ENCODE peak calls at places on chromosomes 5 and 9, in ten cellular contexts. V is HepG2, J is transverse colon, N is right lobe of liver, Q is ovary, G is IMR-90, B is tibial nerve, L is breast epithelium, O is stomach, D is gastrocnemius medialis. R is an unnamed sample. For H3K27me3, the result is how much of the 10 kb centered on the place peaks cover.

GRCh38 chr5:440413-441180 is 2.4 kb upstream of the EXOC3 start:
- DNase-seq in G (no peak), N (no peak), O (no peak), V (no peak), B (no peak), D (no peak), J (peak), L (no peak), Q (no peak), R (no peak)

GRCh38 chr5:146796911-146797310 is 81.6 kb downstream of the PPP2R2B start:
- DNase-seq in O (no peak), J (no peak), D (no peak), N (no peak), V (no peak), G (no peak), L (no peak), B (no peak), Q (no peak), R (no peak)

GRCh38 chr5:39283231-39283818 is 64.0 kb upstream of the FYB1 start:
- DNase-seq in J (peak), N (no peak), B (no peak), Q (no peak), G (peak), O (no peak), D (peak), V (peak), L (no peak), R (peak)

GRCh38 chr5:98927988-98928801 is 612 bp downstream of the CHD1 start:
- DNase-seq in B (peak), J (peak), V (peak), D (peak), G (peak), L (peak), Q (peak), O (peak), N (peak), R (peak)

GRCh38 chr9:111900934-111901612 is 4.5 kb downstream of the UGCG start:
- DNase-seq in D (no peak), O (no peak), B (no peak), J (no peak), V (no peak), N (no peak), L (no peak), Q (no peak), G (no peak), R (no peak)

GRCh38 chr9:88278036-88278435 is 110.2 kb upstream of the SPIN1 start:
- DNase-seq in J (no peak), G (no peak), V (no peak), O (no peak), N (no peak), Q (no peak), B (no peak), D (no peak), L (no peak), R (no peak)

GRCh38 chr9:93612796-93613154 is 36.4 kb downstream of the PHF2 start:
- DNase-seq in J (no peak), N (no peak), D (no peak), Q (no peak), O (no peak), L (no peak), G (no peak), B (no peak), V (no peak), R (no peak)

GRCh38 chr9:131732061-131732526 is 7.8 kb downstream of the RAPGEF1 start:
- DNase-seq in L (no peak), B (no peak), G (peak), V (peak), O (no peak), Q (no peak), J (peak), N (peak), D (peak), R (peak)

GRCh38 chr9:122393284-122393983 is 22.6 kb downstream of the PTGS1 start:
- DNase-seq in L (no peak), O (no peak), N (no peak), B (no peak), V (no peak), Q (no peak), J (no peak), D (no peak), G (no peak), R (no peak)

GRCh38 chr9:29556317-29556716 is 1983.0 kb upstream of the C9orf72 start:
- DNase-seq in G (no peak), D (no peak), V (no peak), Q (no peak), L (no peak), J (no peak), N (no peak), B (no peak), O (no peak), R (no peak)

GRCh38 chr9:3525088-3525835 is 539 bp downstream of the RFX3 start:
- DNase-seq in G (no peak), J (no peak), B (no peak), N (peak), L (no peak), Q (peak), D (no peak), V (no peak), O (no peak), R (peak)

GRCh38 chr9:88052446-88052845 is 78.1 kb upstream of the CDK20 start:
- DNase-seq in L (no peak), O (no peak), V (no peak), G (no peak), B (no peak), D (no peak), J (no peak), N (no peak), Q (no peak), R (peak)

GRCh38 chr9:128927731-128928411 is 7.1 kb downstream of the PHYHD1 start:
- DNase-seq in G (peak), V (no peak), O (peak), Q (peak), L (peak), J (peak), D (no peak), B (no peak), N (peak), R (peak)

GRCh38 chr9:120331913-120332312 is 248.1 kb downstream of the CDK5RAP2 start:
- DNase-seq in G (no peak), D (no peak), V (no peak), J (no peak), N (no peak), O (no peak), Q (no peak), L (no peak), B (no peak), R (no peak)

GRCh38 chr9:116576386-116576785 is 110.7 kb upstream of the TRIM32 start:
- DNase-seq in V (no peak), G (no peak), D (no peak), O (no peak), B (no peak), L (no peak), N (no peak), J (no peak), Q (no peak), R (no peak)

GRCh38 chr9:134185536-134186011 is 21.2 kb upstream of the RNU6ATAC start:
- DNase-seq in N (peak), D (no peak), J (no peak), V (no peak), G (no peak), B (no peak), Q (peak), O (no peak), L (no peak), R (peak)

GRCh38 chr9:116099821-116100220 is 53.8 kb upstream of the PAPPA start:
- DNase-seq in V (no peak), G (peak), O (no peak), L (no peak), J (no peak), N (no peak), B (no peak), D (no peak), Q (no peak), R (no peak)

GRCh38 chr5:7856855-7857254 is 5.9 kb upstream of the CFAP90 start:
- DNase-seq in Q (no peak), O (no peak), J (peak), N (no peak), D (no peak), V (peak), B (no peak), L (no peak), G (peak), R (no peak)

GRCh38 chr9:76691761-76692313 is 72.4 kb upstream of the PCA3 start:
- DNase-seq in Q (no peak), V (no peak), D (no peak), L (no peak), N (no peak), O (no peak), B (no peak), G (no peak), J (peak), R (no peak)

GRCh38 chr5:137616046-137616445 is 116.9 kb upstream of the SPOCK1 start:
- DNase-seq in Q (no peak), V (no peak), G (no peak), B (no peak), N (no peak), J (no peak), D (no peak), O (no peak), L (no peak), R (peak)

GRCh38 chr9:16138961-16139441 is 586.2 kb downstream of the CCDC171 start:
- DNase-seq in B (peak), O (no peak), N (no peak), G (peak), D (no peak), Q (peak), J (no peak), L (peak), V (no peak), R (no peak)

GRCh38 chr5:107337281-107337680 is 333.5 kb downstream of the EFNA5 start:
- DNase-seq in L (no peak), D (no peak), J (peak), B (no peak), O (no peak), G (no peak), N (no peak), V (no peak), Q (no peak), R (no peak)

GRCh38 chr5:147898875-147899401 is 7.4 kb downstream of the C5orf46 start:
- DNase-seq in J (no peak), Q (no peak), O (no peak), V (no peak), N (no peak), D (no peak), G (peak), B (no peak), L (no peak), R (no peak)

GRCh38 chr5:115109388-115109787 is 60.3 kb downstream of the TRIM36 start:
- DNase-seq in Q (no peak), O (no peak), G (no peak), J (no peak), D (no peak), N (no peak), L (no peak), B (no peak), V (no peak), R (no peak)

GRCh38 chr5:158390556-158390955 is 531.6 kb upstream of the CLINT1 start:
- DNase-seq in J (no peak), O (no peak), L (no peak), N (no peak), B (no peak), V (no peak), G (peak), D (no peak), Q (no peak), R (no peak)
- TF ChIP-seq POLR2A in J (no peak), O (no peak), L (no peak), N (no peak), B (no peak), V (no peak), G (no peak), D (no peak), Q (no peak), R (no peak)

GRCh38 chr5:139904566-139905400 is 109.2 kb downstream of the PSD2 start:
- DNase-seq in D (no peak), V (no peak), Q (peak), B (no peak), O (no peak), J (no peak), N (no peak), L (no peak), G (no peak), R (peak)

GRCh38 chr5:139901971-139902370 is 106.4 kb downstream of the PSD2 start:
- DNase-seq in N (no peak), B (no peak), J (no peak), L (no peak), O (no peak), D (no peak), G (no peak), Q (no peak), V (no peak), R (no peak)

GRCh38 chr5:139903450-139903804 is 107.8 kb downstream of the PSD2 start:
- DNase-seq in J (no peak), G (no peak), Q (no peak), V (no peak), O (no peak), L (no peak), N (no peak), D (no peak), B (no peak), R (no peak)

GRCh38 chr5:139905401-139905800 is 109.8 kb downstream of the PSD2 start:
- DNase-seq in G (no peak), V (no peak), Q (peak), D (no peak), N (no peak), O (no peak), L (no peak), B (no peak), J (no peak), R (no peak)

DNA sequence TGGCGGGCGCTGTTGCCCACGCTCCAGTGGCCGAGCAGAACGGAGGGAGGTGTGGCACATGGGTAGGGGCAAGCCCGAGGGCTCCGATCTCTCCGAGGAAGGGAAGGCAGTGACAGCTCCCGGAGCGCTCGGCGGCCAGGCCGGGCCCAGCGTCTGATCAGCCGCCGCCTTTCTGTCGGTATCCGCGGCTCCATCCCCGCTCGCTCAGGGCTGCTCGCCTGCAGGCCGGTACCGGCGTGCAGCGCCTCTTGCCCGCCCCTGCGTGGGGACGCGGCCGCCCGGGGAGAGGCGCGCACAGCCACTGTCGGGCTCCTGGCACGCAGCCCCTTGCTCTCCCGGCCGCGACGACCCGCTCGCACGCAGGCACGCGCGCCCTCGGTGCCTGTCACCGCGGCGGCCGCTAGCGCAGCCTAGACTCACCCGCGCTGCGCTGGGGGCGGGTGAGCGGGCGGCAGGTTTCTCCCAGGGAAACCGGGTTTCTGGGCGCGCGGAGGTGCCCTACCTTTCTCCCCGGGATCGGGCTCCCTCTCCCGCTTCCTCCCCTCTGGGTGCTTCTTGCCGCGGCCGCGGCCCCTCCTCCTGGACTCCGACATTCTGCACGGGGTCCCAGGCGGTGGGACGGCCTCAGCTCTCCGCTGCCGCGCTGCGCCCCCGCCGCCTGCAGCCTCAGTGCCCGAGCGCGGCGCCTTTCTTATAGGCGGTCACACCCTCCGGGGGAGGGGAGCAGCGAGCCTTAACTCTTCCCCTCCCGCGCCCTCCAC is 108.4 kb downstream of the PSD2 start:
- DNase-seq in J (no peak), L (no peak), V (no peak), N (no peak), O (no peak), D (no peak), Q (peak), G (no peak), B (no peak), R (peak)
- H3K27me3 ChIP-seq in J (half or more), L (under half), V (under half), N (under half), O (under half), D (under half), Q (under half), G (half or more), B (under half), R (under half)

GRCh38 chr5:68550031-68550430 is 334.5 kb downstream of the PIK3R1 start:
- DNase-seq in L (no peak), N (no peak), B (no peak), V (no peak), Q (no peak), G (no peak), D (no peak), O (no peak), J (no peak), R (no peak)

GRCh38 chr5:68547049-68547448 is 331.5 kb downstream of the PIK3R1 start:
- DNase-seq in G (no peak), N (no peak), D (no peak), Q (no peak), B (no peak), V (no peak), L (no peak), O (no peak), J (no peak), R (no peak)

GRCh38 chr5:68547621-68548020 is 332.1 kb downstream of the PIK3R1 start:
- DNase-seq in V (no peak), D (no peak), G (peak), L (no peak), O (no peak), J (no peak), Q (no peak), B (no peak), N (no peak), R (no peak)

GRCh38 chr5:68545636-68546325 is 330.2 kb downstream of the PIK3R1 start:
- DNase-seq in L (no peak), J (no peak), O (no peak), Q (no peak), D (no peak), V (no peak), N (no peak), G (no peak), B (no peak), R (no peak)

GRCh38 chr5:68548959-68549676 is 333.6 kb downstream of the PIK3R1 start:
- DNase-seq in O (no peak), G (peak), N (no peak), V (peak), J (no peak), B (no peak), L (no peak), D (no peak), Q (no peak), R (no peak)
- H3K27ac ChIP-seq in O (no peak), G (peak), N (no peak), V (no peak), J (no peak), B (no peak), L (no peak), D (no peak), Q (no peak), R (no peak)

GRCh38 chr9:4662108-4662988 is at the start of gene PLPP6:
- DNase-seq in B (peak), D (peak), Q (peak), J (peak), G (peak), N (peak), L (peak), O (peak), V (peak), R (peak)
- TF ChIP-seq POLR2A in B (peak), D (peak), Q (peak), J (peak), G (peak), N (peak), L (peak), O (no peak), V (peak), R (peak)

GRCh38 chr5:172637740-172638139 is 3.3 kb upstream of the NEURL1B start:
- DNase-seq in O (no peak), N (no peak), L (no peak), Q (no peak), G (no peak), V (no peak), D (no peak), B (no peak), J (peak), R (no peak)
- H3K27me3 ChIP-seq in O (under half), N (under half), L (under half), Q (under half), G (under half), V (under half), D (under half), B (under half), J (under half), R (under half)

GRCh38 chr9:129987047-129987446 is 55.9 kb downstream of the FNBP1 start:
- DNase-seq in V (no peak), O (no peak), Q (no peak), J (no peak), G (peak), D (no peak), L (no peak), N (no peak), B (no peak), R (no peak)
- H3K27ac ChIP-seq in V (no peak), O (no peak), Q (no peak), J (peak), G (no peak), D (peak), L (no peak), N (no peak), B (peak), R (no peak)

DNA sequence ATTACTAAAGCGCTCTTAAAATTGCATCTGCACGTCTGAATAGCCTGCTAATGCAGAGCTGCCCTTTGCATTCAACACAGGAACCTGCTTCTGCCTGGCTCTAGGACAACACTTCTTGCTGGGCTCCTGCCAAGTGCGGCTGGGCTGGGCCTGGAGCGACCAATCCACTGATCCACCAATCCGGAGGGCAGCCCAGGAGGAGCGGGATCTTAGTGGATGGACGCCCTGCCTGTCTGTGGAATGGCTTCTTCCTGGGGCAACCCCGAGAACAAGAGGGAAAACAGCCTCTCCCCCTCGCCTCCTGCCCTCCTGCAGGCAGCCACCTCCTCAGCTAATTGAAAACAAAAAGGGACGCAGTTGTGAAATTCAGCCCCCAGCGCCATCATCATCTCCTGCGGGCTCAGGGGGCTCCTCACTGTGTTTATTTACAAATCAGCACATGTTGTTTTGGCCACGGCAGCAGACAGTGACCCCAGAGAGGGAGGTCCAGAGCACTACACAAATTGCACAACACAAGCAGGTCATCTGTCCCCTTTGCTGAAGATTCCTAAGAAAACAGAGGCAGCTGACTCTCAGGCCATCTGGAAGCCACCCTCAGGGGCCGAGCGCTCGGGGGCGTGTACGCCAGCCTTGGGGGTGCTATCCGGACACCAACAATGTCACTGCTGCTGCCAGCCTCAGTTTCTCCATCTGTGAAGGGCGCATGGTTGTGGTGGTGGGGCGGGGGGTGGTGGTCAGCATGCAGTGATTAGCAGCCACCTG is 57.3 kb downstream of the GADD45G start:
- DNase-seq in N (peak), J (peak), D (peak), Q (peak), V (peak), G (peak), O (peak), L (peak), B (peak), R (peak)
- TF ChIP-seq POLR2A in N (no peak), J (peak), D (no peak), Q (no peak), V (no peak), G (no peak), O (no peak), L (no peak), B (no peak), R (peak)

R was measured in upper lobe of left lung.